ENCODE peak calls at places on chromosomes 12 and 14, in five cellular contexts. One of them, this sample, is unnamed.

GRCh38 chr12:103016381-103016780 is 58.9 kb downstream of the ASCL1 start:
- DNase-seq in lower lobe of right lung: no peak
- DNase-seq in endothelial cell of umbilical vein: no peak
- DNase-seq in right lobe of liver: no peak
- DNase-seq in left ventricle myocardium inferior: no peak
- DNase-seq in this sample: no peak

GRCh38 chr12:2811791-2812190 is 677 bp upstream of the ITFG2 start:
- DNase-seq in endothelial cell of umbilical vein: no peak
- DNase-seq in lower lobe of right lung: no peak
- DNase-seq in right lobe of liver: no peak
- DNase-seq in left ventricle myocardium inferior: no peak
- DNase-seq in this sample: no peak

GRCh38 chr12:64680235-64680634 is 69.9 kb downstream of the RASSF3 start:
- DNase-seq in lower lobe of right lung: no peak
- DNase-seq in right lobe of liver: no peak
- DNase-seq in endothelial cell of umbilical vein: no peak
- DNase-seq in left ventricle myocardium inferior: no peak
- DNase-seq in this sample: no peak

GRCh38 chr14:96263347-96264199 is 7.6 kb downstream of the BDKRB1 start:
- DNase-seq in lower lobe of right lung: no peak
- DNase-seq in right lobe of liver: no peak
- DNase-seq in left ventricle myocardium inferior: no peak
- DNase-seq in endothelial cell of umbilical vein: no peak
- DNase-seq in this sample: no peak

GRCh38 chr12:98909749-98910148 is 264.7 kb downstream of the APAF1 start:
- DNase-seq in lower lobe of right lung: no peak
- DNase-seq in right lobe of liver: no peak
- DNase-seq in left ventricle myocardium inferior: no peak
- DNase-seq in endothelial cell of umbilical vein: no peak
- DNase-seq in this sample: no peak

GRCh38 chr14:69014829-69015259 is 35.7 kb upstream of the ACTN1 start:
- DNase-seq in left ventricle myocardium inferior: no peak
- DNase-seq in lower lobe of right lung: no peak
- DNase-seq in endothelial cell of umbilical vein: peak; percentile 36
- DNase-seq in right lobe of liver: no peak
- DNase-seq in this sample: no peak

GRCh38 chr12:23950011-23950774 is 723 bp upstream of the SOX5 start:
- DNase-seq in right lobe of liver: peak; percentile 58
- DNase-seq in endothelial cell of umbilical vein: peak; percentile 55
- DNase-seq in left ventricle myocardium inferior: no peak
- DNase-seq in lower lobe of right lung: no peak
- DNase-seq in this sample: peak; percentile 50

GRCh38 chr12:59723520-59723919 is 127.7 kb downstream of the SLC16A7 start:
- DNase-seq in lower lobe of right lung: no peak
- DNase-seq in left ventricle myocardium inferior: no peak
- DNase-seq in endothelial cell of umbilical vein: no peak
- DNase-seq in right lobe of liver: no peak
- DNase-seq in this sample: no peak

GRCh38 chr12:24378548-24379011 is 429.1 kb upstream of the SOX5 start:
- DNase-seq in endothelial cell of umbilical vein: no peak
- DNase-seq in lower lobe of right lung: no peak
- DNase-seq in left ventricle myocardium inferior: no peak
- DNase-seq in right lobe of liver: no peak
- DNase-seq in this sample: no peak

DNA sequence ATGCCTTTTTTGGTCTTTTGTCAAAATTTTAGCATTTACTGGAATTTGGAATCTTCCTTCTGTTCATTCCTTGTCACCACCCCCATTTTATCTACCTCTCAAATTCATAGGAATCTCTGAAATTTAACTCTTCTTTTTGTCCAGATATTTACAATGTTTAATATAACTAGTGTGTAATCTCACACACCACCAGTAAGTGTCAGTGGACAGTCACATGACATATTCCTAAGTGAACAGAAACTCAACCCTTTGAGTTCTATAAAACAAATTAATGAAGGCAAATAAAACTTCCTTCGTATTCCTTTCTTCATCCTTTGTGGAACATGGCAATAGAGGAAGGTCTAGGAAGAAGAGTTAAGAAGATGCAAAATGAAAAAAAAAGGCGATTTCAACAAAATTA is 26.6 kb downstream of the ATF7 start:
- DNase-seq in right lobe of liver: no peak
- DNase-seq in endothelial cell of umbilical vein: peak; percentile 31
- DNase-seq in lower lobe of right lung: no peak
- DNase-seq in left ventricle myocardium inferior: no peak
- DNase-seq in this sample: no peak
- H3K4me1 ChIP-seq in right lobe of liver: no peaks in the 10 kb centered on the region
- H3K4me1 ChIP-seq in endothelial cell of umbilical vein: peaks cover 52% of the 10 kb centered on the region
- H3K4me1 ChIP-seq in lower lobe of right lung: peaks cover 60% of the 10 kb centered on the region
- H3K4me1 ChIP-seq in left ventricle myocardium inferior: peaks cover 99% of the 10 kb centered on the region
- H3K4me1 ChIP-seq in this sample: peaks cover 41% of the 10 kb centered on the region

DNA sequence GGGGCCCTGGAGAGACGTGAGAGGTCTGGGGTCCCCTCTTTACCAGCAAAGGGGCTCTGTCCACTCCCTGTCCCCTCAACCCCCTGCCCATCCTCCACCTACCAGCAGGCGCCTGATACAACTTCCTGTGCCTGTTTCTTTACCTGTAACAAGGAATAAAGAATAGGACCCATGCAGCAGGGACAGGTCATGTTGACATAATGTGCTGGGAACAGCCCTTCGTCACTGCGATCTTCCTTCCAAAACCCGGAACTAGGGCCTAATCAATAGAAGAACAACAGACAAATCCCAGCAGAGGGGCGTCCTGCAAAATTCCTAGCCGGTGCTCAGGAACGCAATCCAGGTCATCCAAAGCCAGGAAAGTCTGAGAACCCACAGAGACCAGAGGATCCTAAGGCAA is 32.1 kb downstream of the SCARB1 start:
- DNase-seq in left ventricle myocardium inferior: no peak
- DNase-seq in endothelial cell of umbilical vein: no peak
- DNase-seq in lower lobe of right lung: no peak
- DNase-seq in right lobe of liver: no peak
- DNase-seq in this sample: no peak
- H3K4me1 ChIP-seq in left ventricle myocardium inferior: peaks cover 25% of the 10 kb centered on the region
- H3K4me1 ChIP-seq in endothelial cell of umbilical vein: no peaks in the 10 kb centered on the region
- H3K4me1 ChIP-seq in lower lobe of right lung: peaks cover 8% of the 10 kb centered on the region
- H3K4me1 ChIP-seq in right lobe of liver: no peaks in the 10 kb centered on the region
- H3K4me1 ChIP-seq in this sample: no peaks in the 10 kb centered on the region

GRCh38 chr12:78970041-78970440 is 105.5 kb downstream of the SYT1 start:
- DNase-seq in endothelial cell of umbilical vein: no peak
- DNase-seq in lower lobe of right lung: no peak
- DNase-seq in right lobe of liver: no peak
- DNase-seq in left ventricle myocardium inferior: no peak
- DNase-seq in this sample: no peak

GRCh38 chr12:78963439-78964222 is 99.1 kb downstream of the SYT1 start:
- DNase-seq in endothelial cell of umbilical vein: no peak
- DNase-seq in right lobe of liver: no peak
- DNase-seq in left ventricle myocardium inferior: no peak
- DNase-seq in lower lobe of right lung: no peak
- DNase-seq in this sample: no peak

GRCh38 chr12:78966926-78967325 is 102.4 kb downstream of the SYT1 start:
- DNase-seq in left ventricle myocardium inferior: no peak
- DNase-seq in right lobe of liver: no peak
- DNase-seq in endothelial cell of umbilical vein: no peak
- DNase-seq in lower lobe of right lung: no peak
- DNase-seq in this sample: no peak

GRCh38 chr12:78964521-78964920 is 99.9 kb downstream of the SYT1 start:
- DNase-seq in right lobe of liver: no peak
- DNase-seq in left ventricle myocardium inferior: no peak
- DNase-seq in endothelial cell of umbilical vein: no peak
- DNase-seq in lower lobe of right lung: no peak
- DNase-seq in this sample: no peak

GRCh38 chr12:78966062-78966461 is 101.5 kb downstream of the SYT1 start:
- DNase-seq in left ventricle myocardium inferior: no peak
- DNase-seq in right lobe of liver: no peak
- DNase-seq in endothelial cell of umbilical vein: no peak
- DNase-seq in lower lobe of right lung: no peak
- DNase-seq in this sample: no peak
- H3K4me1 ChIP-seq in left ventricle myocardium inferior: no peaks in the 10 kb centered on the region
- H3K4me1 ChIP-seq in right lobe of liver: no peaks in the 10 kb centered on the region
- H3K4me1 ChIP-seq in endothelial cell of umbilical vein: no peaks in the 10 kb centered on the region
- H3K4me1 ChIP-seq in lower lobe of right lung: no peaks in the 10 kb centered on the region
- H3K4me1 ChIP-seq in this sample: no peaks in the 10 kb centered on the region

GRCh38 chr14:35121887-35122695 is at the start of the genes PPP2R3C and PRORP:
- DNase-seq in endothelial cell of umbilical vein: peak; percentile 95
- DNase-seq in lower lobe of right lung: peak; percentile 97
- DNase-seq in left ventricle myocardium inferior: peak; percentile 90
- DNase-seq in right lobe of liver: peak; percentile 98
- DNase-seq in this sample: peak; percentile 96
- H3K4me1 ChIP-seq in endothelial cell of umbilical vein: peaks cover 15% of the 10 kb centered on the region
- H3K4me1 ChIP-seq in lower lobe of right lung: peaks cover 30% of the 10 kb centered on the region
- H3K4me1 ChIP-seq in left ventricle myocardium inferior: peaks cover 54% of the 10 kb centered on the region
- H3K4me1 ChIP-seq in right lobe of liver: no peaks in the 10 kb centered on the region
- H3K4me1 ChIP-seq in this sample: peaks cover 23% of the 10 kb centered on the region

DNA sequence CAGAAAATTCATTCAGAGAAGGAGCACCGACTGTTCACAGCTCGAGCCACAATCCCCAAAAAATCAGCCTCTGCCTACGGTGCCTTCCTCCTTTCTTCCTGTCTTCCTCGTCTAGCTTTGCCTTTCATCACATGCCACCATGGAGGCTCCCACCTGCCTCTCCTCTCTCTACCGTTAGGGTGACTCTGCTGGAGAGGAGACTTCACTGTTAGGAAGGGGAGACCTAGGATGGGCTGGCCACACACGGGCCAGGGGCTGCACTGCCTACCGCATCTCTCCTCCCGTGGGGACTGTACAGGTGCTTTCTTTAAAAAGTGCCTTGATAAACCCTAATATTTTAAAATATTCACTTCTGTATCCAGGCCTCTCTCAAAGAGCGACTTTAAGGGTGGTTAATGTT is 1104.7 kb downstream of the BCL11B start:
- DNase-seq in right lobe of liver: no peak
- DNase-seq in left ventricle myocardium inferior: no peak
- DNase-seq in lower lobe of right lung: no peak
- DNase-seq in endothelial cell of umbilical vein: no peak
- DNase-seq in this sample: no peak
- H3K4me1 ChIP-seq in right lobe of liver: no peaks in the 10 kb centered on the region
- H3K4me1 ChIP-seq in left ventricle myocardium inferior: no peaks in the 10 kb centered on the region
- H3K4me1 ChIP-seq in lower lobe of right lung: no peaks in the 10 kb centered on the region
- H3K4me1 ChIP-seq in endothelial cell of umbilical vein: no peaks in the 10 kb centered on the region
- H3K4me1 ChIP-seq in this sample: no peaks in the 10 kb centered on the region

This sample was measured in upper lobe of right lung.